ENCODE peak calls at places on chromosomes 12 and 14, in nine cellular contexts. E is activated gamma-delta T cell treated with Interleukin-2 at 50 U/mL for 16 hours; C is astrocyte of the cerebellum; R is endothelial cell; V is fibroblast of pulmonary artery; J is stimulated activated CD4-positive, alpha-beta T cell treated with anti-CD3 and anti-CD28 coated beads, Interleukin-12 subunit alpha, Interleukin-12 subunit beta, amount 100 ng/mL, for 24 hours; A is NCI-H2081; L is fibroblast of the conjunctiva; Y is GM23338. S is an unnamed sample.

GRCh38 chr14:99232406-99233214 is 39.4 kb downstream of the BCL11B start:
- DNase-seq in E (no peak), C (no peak), R (no peak), V (no peak), J (no peak), A (no peak), L (no peak), Y (no peak), S (no peak)

GRCh38 chr12:27652174-27652763 is 44.0 kb upstream of the REP15 start:
- DNase-seq in E (peak), C (peak), R (peak), V (peak), J (no peak), A (peak), L (peak), Y (peak), S (peak)

GRCh38 chr12:123966596-123966995 is 6.0 kb downstream of the CCDC92 start:
- DNase-seq in E (no peak), C (peak), R (no peak), V (no peak), J (no peak), A (no peak), L (no peak), Y (no peak), S (no peak)

GRCh38 chr12:71399197-71399596 is 40.4 kb upstream of the LGR5 start:
- DNase-seq in E (no peak), C (no peak), R (no peak), V (no peak), J (no peak), A (no peak), L (no peak), Y (no peak), S (peak)

GRCh38 chr14:86796221-86797074 is 1196.5 kb downstream of the GALC start:
- DNase-seq in E (no peak), C (no peak), R (no peak), V (peak), J (no peak), A (no peak), L (no peak), Y (no peak), S (no peak)

GRCh38 chr12:75011120-75011519 is 198.5 kb downstream of the KCNC2 start:
- DNase-seq in E (no peak), C (no peak), R (no peak), V (no peak), J (no peak), A (no peak), L (no peak), Y (no peak), S (peak)

GRCh38 chr14:97459180-97459579 is 662.0 kb downstream of the VRK1 start:
- DNase-seq in E (no peak), C (no peak), R (no peak), V (no peak), J (no peak), A (no peak), L (no peak), Y (peak), S (no peak)

GRCh38 chr12:81078469-81079196 is 754 bp downstream of the ACSS3 start:
- DNase-seq in E (no peak), C (peak), R (peak), V (peak), J (no peak), A (peak), L (peak), Y (no peak), S (no peak)

GRCh38 chr12:119876761-119877638 is at the start of gene CIT:
- DNase-seq in E (peak), C (peak), R (peak), V (peak), J (peak), A (peak), L (peak), Y (peak), S (peak)

GRCh38 chr14:68627868-68628604 is 164.8 kb downstream of the ZFP36L1 start:
- DNase-seq in E (peak), C (no peak), R (peak), V (no peak), J (peak), A (no peak), L (no peak), Y (peak), S (no peak)

GRCh38 chr12:1778911-1779310 is 41.5 kb upstream of the LRTM2 start:
- DNase-seq in E (no peak), C (no peak), R (no peak), V (peak), J (no peak), A (no peak), L (no peak), Y (no peak), S (no peak)

GRCh38 chr12:12723681-12724420 is 6.7 kb downstream of the CDKN1B start:
- DNase-seq in E (peak), C (no peak), R (peak), V (no peak), J (peak), A (no peak), L (no peak), Y (peak), S (peak)

GRCh38 chr12:121765573-121765972 is 27.9 kb downstream of the RHOF start:
- DNase-seq in E (no peak), C (peak), R (no peak), V (peak), J (no peak), A (no peak), L (peak), Y (no peak), S (no peak)

GRCh38 chr12:34210183-34210582 is 187.9 kb downstream of the ALG10 start:
- DNase-seq in E (no peak), C (no peak), R (no peak), V (no peak), J (no peak), A (no peak), L (no peak), Y (no peak), S (no peak)

GRCh38 chr12:133180669-133181068 is 626 bp upstream of the ZNF268 start:
- DNase-seq in E (no peak), C (no peak), R (no peak), V (no peak), J (no peak), A (no peak), L (no peak), Y (no peak), S (no peak)

GRCh38 chr12:48002179-48002601 is 2.1 kb downstream of the COL2A1 start:
- DNase-seq in E (no peak), C (no peak), R (no peak), V (no peak), J (no peak), A (peak), L (no peak), Y (peak), S (no peak)

GRCh38 chr14:29126361-29126760 is 359.8 kb downstream of the FOXG1 start:
- DNase-seq in E (no peak), C (no peak), R (no peak), V (no peak), J (no peak), A (no peak), L (no peak), Y (no peak), S (no peak)

GRCh38 chr12:96220902-96221301 is 26.7 kb downstream of the ELK3 start:
- DNase-seq in E (no peak), C (no peak), R (no peak), V (peak), J (no peak), A (no peak), L (no peak), Y (no peak), S (no peak)

GRCh38 chr12:78316656-78317055 is 486.0 kb downstream of the NAV3 start:
- DNase-seq in E (no peak), C (no peak), R (no peak), V (no peak), J (no peak), A (no peak), L (no peak), Y (no peak), S (no peak)

GRCh38 chr14:104752338-104752734 is 611 bp upstream of the SIVA1 start:
- DNase-seq in E (no peak), C (no peak), R (no peak), V (no peak), J (no peak), A (no peak), L (no peak), Y (no peak), S (no peak)

GRCh38 chr12:14942532-14942931 is 4.2 kb upstream of the ERP27 start:
- DNase-seq in E (no peak), C (no peak), R (no peak), V (no peak), J (no peak), A (no peak), L (no peak), Y (no peak), S (no peak)

GRCh38 chr12:117151195-117152031 is 38.9 kb downstream of the FBXO21 start:
- DNase-seq in E (no peak), C (peak), R (peak), V (peak), J (no peak), A (no peak), L (peak), Y (peak), S (peak)

GRCh38 chr12:3945671-3946070 is 72.5 kb upstream of the PARP11 start:
- DNase-seq in E (no peak), C (no peak), R (no peak), V (no peak), J (no peak), A (no peak), L (no peak), Y (no peak), S (no peak)

GRCh38 chr12:22610148-22610547 is 14.8 kb upstream of the ETNK1 start:
- DNase-seq in E (no peak), C (no peak), R (no peak), V (no peak), J (no peak), A (no peak), L (no peak), Y (no peak), S (no peak)

GRCh38 chr14:104262515-104263514 is 124.4 kb downstream of the KIF26A start:
- DNase-seq in E (no peak), C (no peak), R (no peak), V (no peak), J (no peak), A (no peak), L (no peak), Y (no peak), S (no peak)

GRCh38 chr12:1050059-1050707 is 59.2 kb downstream of the ERC1 start:
- DNase-seq in E (no peak), C (no peak), R (no peak), V (no peak), J (no peak), A (no peak), L (no peak), Y (no peak), S (no peak)

GRCh38 chr14:33692762-33693161 is 258.1 kb downstream of the EGLN3 start:
- DNase-seq in E (no peak), C (peak), R (no peak), V (peak), J (no peak), A (no peak), L (peak), Y (no peak), S (no peak)

GRCh38 chr14:59301354-59301753 is 112.9 kb downstream of the DAAM1 start:
- DNase-seq in E (peak), C (no peak), R (no peak), V (no peak), J (no peak), A (no peak), L (no peak), Y (no peak), S (no peak)

GRCh38 chr12:117064596-117064995 is 34.6 kb downstream of the TESC start:
- DNase-seq in E (no peak), C (no peak), R (no peak), V (no peak), J (no peak), A (no peak), L (no peak), Y (no peak), S (no peak)

GRCh38 chr12:53995311-53996187 is 4.4 kb upstream of the HOXC9 start:
- DNase-seq in E (no peak), C (no peak), R (no peak), V (no peak), J (no peak), A (no peak), L (no peak), Y (peak), S (no peak)

GRCh38 chr14:85607571-85608219 is 77.8 kb downstream of the FLRT2 start:
- DNase-seq in E (no peak), C (peak), R (no peak), V (peak), J (no peak), A (no peak), L (peak), Y (no peak), S (peak)

GRCh38 chr12:104722541-104723534 is 235.3 kb downstream of the SLC41A2 start:
- DNase-seq in E (no peak), C (no peak), R (no peak), V (no peak), J (no peak), A (no peak), L (no peak), Y (peak), S (peak)

GRCh38 chr14:55454264-55455151 is 14.1 kb upstream of the TBPL2 start:
- DNase-seq in E (no peak), C (peak), R (no peak), V (peak), J (no peak), A (peak), L (peak), Y (no peak), S (peak)